ENCODE peak calls at places on chromosomes 1 and 21, in five cellular contexts. One of them, this sample, is unnamed.

GRCh38 chr21:8997011-8997440 is 1524.4 kb upstream of the TPTE start:
- DNase-seq in HCT116: no peak
- DNase-seq in MM.1S: no peak
- DNase-seq in GM23248: no peak
- DNase-seq in astrocyte: no peak
- DNase-seq in this sample: no peak

GRCh38 chr1:162389971-162390370 is 8.4 kb downstream of the C1orf226 start:
- DNase-seq in HCT116: no peak
- DNase-seq in MM.1S: no peak
- DNase-seq in GM23248: no peak
- DNase-seq in astrocyte: no peak
- DNase-seq in this sample: no peak

GRCh38 chr1:153533689-153534201 is 2.0 kb downstream of the S100A6 start:
- DNase-seq in HCT116: peak
- DNase-seq in MM.1S: no peak
- DNase-seq in GM23248: peak
- DNase-seq in astrocyte: peak
- DNase-seq in this sample: no peak

GRCh38 chr1:17826165-17826488 is 71.0 kb downstream of the ACTL8 start:
- DNase-seq in HCT116: peak
- DNase-seq in MM.1S: no peak
- DNase-seq in GM23248: peak
- DNase-seq in astrocyte: no peak
- DNase-seq in this sample: peak

GRCh38 chr1:183121609-183122008 is 64.5 kb upstream of the LAMC2 start:
- DNase-seq in HCT116: no peak
- DNase-seq in MM.1S: no peak
- DNase-seq in GM23248: no peak
- DNase-seq in astrocyte: no peak
- DNase-seq in this sample: no peak

GRCh38 chr1:196858811-196859210 is 29.0 kb upstream of the CFHR4 start:
- DNase-seq in HCT116: no peak
- DNase-seq in MM.1S: no peak
- DNase-seq in GM23248: no peak
- DNase-seq in astrocyte: no peak
- DNase-seq in this sample: no peak

GRCh38 chr1:1599030-1599916 is 662 bp downstream of the FNDC10 start:
- DNase-seq in HCT116: no peak
- DNase-seq in MM.1S: no peak
- DNase-seq in GM23248: peak
- DNase-seq in astrocyte: no peak
- DNase-seq in this sample: no peak

GRCh38 chr1:64873576-64873975 is 92.8 kb downstream of the JAK1 start:
- DNase-seq in HCT116: no peak
- DNase-seq in MM.1S: no peak
- DNase-seq in GM23248: no peak
- DNase-seq in astrocyte: no peak
- DNase-seq in this sample: no peak

GRCh38 chr1:232059726-232060360 is 433.3 kb downstream of the DISC1 start:
- DNase-seq in HCT116: no peak
- DNase-seq in MM.1S: no peak
- DNase-seq in GM23248: no peak
- DNase-seq in astrocyte: no peak
- DNase-seq in this sample: no peak

GRCh38 chr1:204873176-204873575 is 2.5 kb downstream of the NFASC start:
- DNase-seq in HCT116: no peak
- DNase-seq in MM.1S: no peak
- DNase-seq in GM23248: no peak
- DNase-seq in astrocyte: no peak
- DNase-seq in this sample: no peak

GRCh38 chr1:30786264-30786991 is 28.9 kb upstream of the LAPTM5 start:
- DNase-seq in HCT116: no peak
- DNase-seq in MM.1S: no peak
- DNase-seq in GM23248: no peak
- DNase-seq in astrocyte: no peak
- DNase-seq in this sample: no peak

GRCh38 chr1:27598288-27598687 is 5.7 kb downstream of the AHDC1 start:
- DNase-seq in HCT116: no peak
- DNase-seq in MM.1S: no peak
- DNase-seq in GM23248: peak
- DNase-seq in astrocyte: no peak
- DNase-seq in this sample: peak

GRCh38 chr1:179141592-179142244 is 59.8 kb downstream of the TOR3A start:
- DNase-seq in HCT116: no peak
- DNase-seq in MM.1S: no peak
- DNase-seq in GM23248: peak
- DNase-seq in astrocyte: peak
- DNase-seq in this sample: no peak

GRCh38 chr1:243497939-243498681 is 242.3 kb downstream of the SDCCAG8 start:
- DNase-seq in HCT116: no peak
- DNase-seq in MM.1S: no peak
- DNase-seq in GM23248: no peak
- DNase-seq in astrocyte: no peak
- DNase-seq in this sample: no peak

GRCh38 chr1:221868894-221869293 is 127.0 kb upstream of the DUSP10 start:
- DNase-seq in HCT116: no peak
- DNase-seq in MM.1S: no peak
- DNase-seq in GM23248: peak
- DNase-seq in astrocyte: peak
- DNase-seq in this sample: no peak

GRCh38 chr1:166999090-166999489 is 10.0 kb downstream of the MAEL start:
- DNase-seq in HCT116: no peak
- DNase-seq in MM.1S: no peak
- DNase-seq in GM23248: no peak
- DNase-seq in astrocyte: peak
- DNase-seq in this sample: no peak

GRCh38 chr1:209766051-209766450 is 10.2 kb downstream of the TRAF3IP3 start:
- DNase-seq in HCT116: no peak
- DNase-seq in MM.1S: peak
- DNase-seq in GM23248: no peak
- DNase-seq in astrocyte: no peak
- DNase-seq in this sample: no peak

GRCh38 chr1:6496360-6496704 is 4.9 kb upstream of the PLEKHG5 start:
- DNase-seq in HCT116: no peak
- DNase-seq in MM.1S: no peak
- DNase-seq in GM23248: peak
- DNase-seq in astrocyte: no peak
- DNase-seq in this sample: no peak
- TF ChIP-seq EZH2 in HCT116: no peak
- TF ChIP-seq EZH2 in MM.1S: no peak
- TF ChIP-seq EZH2 in GM23248: no peak
- TF ChIP-seq EZH2 in astrocyte: no peak
- TF ChIP-seq EZH2 in this sample: no peak

DNA sequence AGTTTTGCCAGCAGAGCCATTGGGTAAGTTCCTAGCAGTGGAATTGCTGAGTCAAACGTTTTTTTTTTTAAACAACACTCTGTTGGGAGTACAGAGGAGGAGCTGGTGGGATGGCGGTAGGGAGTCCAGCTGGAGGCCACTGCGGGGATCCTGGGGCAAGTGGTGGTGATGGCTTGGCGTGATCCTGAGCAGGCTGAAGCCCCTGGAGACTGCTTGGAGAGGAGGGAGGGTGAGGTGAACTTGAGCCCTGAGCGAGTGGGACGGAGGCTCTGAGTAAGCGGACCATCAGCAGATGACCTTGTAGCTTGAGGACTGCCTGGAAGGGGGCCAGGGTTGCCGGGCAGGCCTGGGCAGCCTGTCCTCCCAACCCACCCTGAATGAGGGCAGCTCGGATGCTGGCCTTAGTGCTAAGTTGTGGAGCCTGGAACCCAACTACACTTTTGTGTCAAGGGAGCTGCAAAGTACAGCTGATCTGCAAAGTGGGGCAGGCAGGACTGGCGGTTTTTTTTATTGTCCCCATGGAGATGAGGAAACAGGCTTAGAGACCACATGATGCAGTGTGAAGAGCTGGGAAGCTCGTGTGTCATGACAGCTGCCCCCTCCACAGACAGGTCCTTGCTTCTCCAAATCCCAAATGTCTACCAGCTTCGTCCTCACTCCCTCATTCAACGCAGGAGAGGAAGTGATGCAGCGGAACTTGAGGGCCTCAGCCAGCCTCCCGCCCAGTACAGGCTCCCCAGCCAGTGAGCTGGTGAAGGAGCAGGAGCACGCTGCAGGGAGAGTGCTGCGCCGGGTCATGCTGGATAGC is 20.2 kb downstream of the MRPL37 start:
- DNase-seq in HCT116: no peak
- DNase-seq in MM.1S: no peak
- DNase-seq in GM23248: peak
- DNase-seq in astrocyte: peak
- DNase-seq in this sample: no peak
- H3K4me2 ChIP-seq in HCT116: no peak
- H3K4me2 ChIP-seq in MM.1S: no peak
- H3K4me2 ChIP-seq in GM23248: peak
- H3K4me2 ChIP-seq in astrocyte: no peak
- H3K4me2 ChIP-seq in this sample: no peak

GRCh38 chr1:223249854-223250631 is 107.0 kb upstream of the TLR5 start:
- DNase-seq in HCT116: no peak
- DNase-seq in MM.1S: peak
- DNase-seq in GM23248: no peak
- DNase-seq in astrocyte: no peak
- DNase-seq in this sample: no peak
- H2AFZ ChIP-seq in HCT116: no peak
- H2AFZ ChIP-seq in MM.1S: no peak
- H2AFZ ChIP-seq in GM23248: no peak
- H2AFZ ChIP-seq in astrocyte: no peak
- H2AFZ ChIP-seq in this sample: no peak

DNA sequence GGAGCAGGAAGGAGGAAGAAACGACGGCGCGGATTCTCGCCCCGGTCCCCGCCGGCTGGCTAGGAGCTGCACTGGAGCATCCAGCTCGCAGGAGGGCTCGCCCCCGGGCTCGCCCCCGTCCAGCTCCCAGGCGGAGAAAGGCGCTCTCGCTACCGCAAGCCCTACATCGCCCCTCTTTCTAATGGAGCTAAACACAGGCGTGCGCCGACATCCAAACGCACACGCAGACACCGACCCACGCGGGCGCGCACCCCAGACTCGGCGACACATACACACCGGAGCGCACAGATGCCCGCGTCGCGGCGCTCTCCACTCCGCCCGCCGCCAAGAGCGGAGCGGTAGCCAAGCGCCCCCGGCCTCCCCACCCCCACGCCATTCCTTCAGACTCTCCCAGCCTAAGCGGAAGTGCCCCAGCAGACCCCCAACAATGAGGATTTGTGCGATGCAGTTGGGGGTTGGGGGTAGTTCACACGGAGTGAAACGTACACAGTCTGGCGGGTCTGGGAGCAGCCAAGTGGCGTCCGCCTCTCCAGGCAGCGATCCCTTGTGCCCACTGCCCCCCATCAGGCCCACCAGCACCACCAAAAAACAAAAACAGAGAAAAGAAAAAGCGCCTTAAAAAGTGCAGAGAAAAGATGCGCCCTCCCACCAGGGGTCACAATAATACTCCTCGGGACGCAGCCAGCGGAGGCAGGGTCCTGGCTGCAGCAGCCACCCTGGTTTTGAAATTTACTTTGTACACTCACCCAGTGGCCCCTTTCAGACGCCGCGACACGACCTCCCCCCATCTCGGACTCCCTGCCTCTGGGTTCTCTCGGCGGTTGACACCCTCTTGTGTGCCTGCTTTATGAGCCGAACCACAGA is 1.4 kb downstream of the DAB1 start:
- DNase-seq in HCT116: no peak
- DNase-seq in MM.1S: no peak
- DNase-seq in GM23248: peak
- DNase-seq in astrocyte: peak
- DNase-seq in this sample: no peak
- TF ChIP-seq EZH2 in HCT116: no peak
- TF ChIP-seq EZH2 in MM.1S: no peak
- TF ChIP-seq EZH2 in GM23248: peak
- TF ChIP-seq EZH2 in astrocyte: no peak
- TF ChIP-seq EZH2 in this sample: no peak

GRCh38 chr1:63046539-63046938 is 262.6 kb downstream of the ATG4C start:
- DNase-seq in HCT116: no peak
- DNase-seq in MM.1S: no peak
- DNase-seq in GM23248: no peak
- DNase-seq in astrocyte: no peak
- DNase-seq in this sample: no peak
- H3K4me2 ChIP-seq in HCT116: no peak
- H3K4me2 ChIP-seq in MM.1S: peak
- H3K4me2 ChIP-seq in GM23248: no peak
- H3K4me2 ChIP-seq in astrocyte: no peak
- H3K4me2 ChIP-seq in this sample: no peak

DNA sequence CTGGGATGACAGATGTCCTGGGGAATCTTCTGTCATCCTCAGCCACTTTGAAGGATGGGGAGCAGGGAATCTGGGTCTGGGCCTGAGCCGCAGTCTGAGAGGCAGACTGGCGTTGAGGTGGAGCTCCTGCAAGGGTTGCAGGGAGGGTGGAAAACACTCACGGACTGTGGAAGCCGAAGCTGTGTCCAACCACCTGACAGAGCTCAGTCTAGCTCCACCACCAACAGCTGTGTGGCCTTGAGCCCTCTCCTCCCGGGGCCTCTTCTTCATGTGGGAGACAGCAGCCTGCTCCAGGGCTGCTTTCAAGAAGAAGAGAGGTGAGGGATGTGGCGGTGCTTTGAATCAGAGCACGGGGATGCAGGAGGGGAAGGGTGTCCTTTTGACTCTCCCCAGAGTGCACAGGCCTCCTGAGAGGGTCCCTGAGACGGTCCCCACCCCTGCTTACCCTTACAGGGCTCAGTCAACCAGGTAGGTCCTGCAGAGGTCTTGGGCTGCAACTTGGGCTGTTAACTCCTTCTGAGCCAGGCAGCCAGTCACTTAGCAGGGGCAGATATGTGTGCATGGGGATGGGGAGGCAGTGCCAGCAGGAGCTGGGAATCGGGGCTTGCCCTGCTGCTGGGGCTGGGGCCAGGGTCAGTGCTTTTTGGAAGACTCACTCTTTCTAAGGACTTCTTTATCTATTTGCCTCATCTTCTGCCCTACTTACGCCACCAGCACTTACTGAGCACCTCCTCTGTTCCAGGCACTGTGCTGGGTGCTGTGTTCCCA is 216.3 kb downstream of the PTPRU start:
- DNase-seq in HCT116: no peak
- DNase-seq in MM.1S: no peak
- DNase-seq in GM23248: no peak
- DNase-seq in astrocyte: no peak
- DNase-seq in this sample: no peak
- H2AFZ ChIP-seq in HCT116: no peak
- H2AFZ ChIP-seq in MM.1S: no peak
- H2AFZ ChIP-seq in GM23248: no peak
- H2AFZ ChIP-seq in astrocyte: no peak
- H2AFZ ChIP-seq in this sample: no peak

DNA sequence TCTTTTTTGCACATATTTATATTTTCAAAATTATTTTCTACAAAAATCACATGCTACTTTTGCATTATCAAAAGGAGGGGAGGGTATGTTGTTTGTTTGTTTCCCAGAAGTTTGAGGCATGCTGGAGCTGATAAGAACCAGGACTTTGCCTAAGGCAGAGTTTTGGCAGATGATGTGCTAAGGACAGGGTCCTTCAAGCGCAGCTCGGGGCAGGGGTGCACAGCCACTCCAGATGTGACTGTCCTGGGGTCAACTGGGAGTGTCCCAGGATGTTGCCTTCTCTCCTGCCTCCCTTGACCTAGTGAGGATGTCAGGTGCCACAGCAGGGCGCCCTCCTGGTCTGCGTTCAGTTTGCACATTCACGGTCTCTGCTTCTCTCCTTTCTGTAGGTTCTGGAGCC is 42.6 kb upstream of the SRRM1 start:
- DNase-seq in HCT116: no peak
- DNase-seq in MM.1S: no peak
- DNase-seq in GM23248: no peak
- DNase-seq in astrocyte: no peak
- DNase-seq in this sample: no peak
- TF ChIP-seq EZH2 in HCT116: no peak
- TF ChIP-seq EZH2 in MM.1S: no peak
- TF ChIP-seq EZH2 in GM23248: no peak
- TF ChIP-seq EZH2 in astrocyte: no peak
- TF ChIP-seq EZH2 in this sample: no peak